ENCODE peak calls at places on chromosomes 11 and 22, in seven cellular contexts. One of them, this sample, is unnamed.

GRCh38 chr11:46222485-46223251 is 54.8 kb upstream of the CREB3L1 start:
- DNase-seq in SK-N-SH: no peak
- DNase-seq in H1: no peak
- DNase-seq in NT2/D1: no peak
- DNase-seq in HCT116: no peak
- DNase-seq in GM12878: no peak
- DNase-seq in K562: no peak
- DNase-seq in this sample: no peak

GRCh38 chr11:120331301-120331966 is 4.8 kb upstream of the ARHGEF12 start:
- DNase-seq in K562: no peak
- DNase-seq in SK-N-SH: no peak
- DNase-seq in H1: no peak
- DNase-seq in HCT116: no peak
- DNase-seq in NT2/D1: no peak
- DNase-seq in GM12878: no peak
- DNase-seq in this sample: no peak

GRCh38 chr11:57763568-57763967 is 2.0 kb downstream of the CTNND1 start:
- DNase-seq in H1: no peak
- DNase-seq in SK-N-SH: peak; percentile 45
- DNase-seq in K562: peak; percentile 54
- DNase-seq in GM12878: no peak
- DNase-seq in HCT116: no peak
- DNase-seq in NT2/D1: no peak
- DNase-seq in this sample: peak; percentile 50

GRCh38 chr11:58575377-58576020 is at the start of gene LPXN:
- DNase-seq in GM12878: no peak
- DNase-seq in NT2/D1: no peak
- DNase-seq in SK-N-SH: no peak
- DNase-seq in H1: no peak
- DNase-seq in HCT116: no peak
- DNase-seq in K562: no peak
- DNase-seq in this sample: no peak

GRCh38 chr11:62680825-62681240 is 2.0 kb upstream of the UBXN1 start:
- DNase-seq in NT2/D1: no peak
- DNase-seq in SK-N-SH: peak; percentile 71
- DNase-seq in HCT116: peak; percentile 67
- DNase-seq in GM12878: no peak
- DNase-seq in K562: peak; percentile 81
- DNase-seq in H1: no peak
- DNase-seq in this sample: peak; percentile 80

GRCh38 chr11:67372993-67373915 is at the start of gene CLCF1:
- DNase-seq in SK-N-SH: peak; percentile 90
- DNase-seq in NT2/D1: no peak
- DNase-seq in K562: peak; percentile 86
- DNase-seq in GM12878: no peak
- DNase-seq in HCT116: no peak
- DNase-seq in H1: no peak
- DNase-seq in this sample: no peak

GRCh38 chr22:35140879-35141745 is 75.2 kb downstream of the ISX start:
- DNase-seq in K562: peak; percentile 57
- DNase-seq in GM12878: no peak
- DNase-seq in H1: peak; percentile 51
- DNase-seq in SK-N-SH: peak; percentile 23
- DNase-seq in HCT116: no peak
- DNase-seq in NT2/D1: no peak
- DNase-seq in this sample: no peak

GRCh38 chr11:32052218-32052617 is 38.7 kb upstream of the RCN1 start:
- DNase-seq in H1: no peak
- DNase-seq in HCT116: peak; percentile 49
- DNase-seq in K562: peak; percentile 64
- DNase-seq in GM12878: no peak
- DNase-seq in SK-N-SH: peak; percentile 43
- DNase-seq in NT2/D1: peak; percentile 8
- DNase-seq in this sample: peak; percentile 18

GRCh38 chr11:108340958-108341357 is 118.1 kb downstream of the ATM start:
- DNase-seq in GM12878: no peak
- DNase-seq in K562: peak; percentile 49
- DNase-seq in H1: peak; percentile 7
- DNase-seq in HCT116: peak; percentile 55
- DNase-seq in SK-N-SH: no peak
- DNase-seq in NT2/D1: peak; percentile 8
- DNase-seq in this sample: peak; percentile 62

GRCh38 chr11:120517390-120518315 is 6.1 kb downstream of the GRIK4 start:
- DNase-seq in NT2/D1: no peak
- DNase-seq in GM12878: no peak
- DNase-seq in HCT116: no peak
- DNase-seq in K562: no peak
- DNase-seq in SK-N-SH: no peak
- DNase-seq in H1: no peak
- DNase-seq in this sample: no peak

GRCh38 chr22:49934891-49935557 is 16.6 kb downstream of the CRELD2 start:
- DNase-seq in NT2/D1: no peak
- DNase-seq in SK-N-SH: peak; percentile 81
- DNase-seq in GM12878: no peak
- DNase-seq in H1: no peak
- DNase-seq in HCT116: no peak
- DNase-seq in K562: peak; percentile 84
- DNase-seq in this sample: no peak

GRCh38 chr11:37712246-37712645 is 1114.2 kb upstream of the RAG2 start:
- DNase-seq in HCT116: no peak
- DNase-seq in GM12878: no peak
- DNase-seq in K562: no peak
- DNase-seq in NT2/D1: peak; percentile 52
- DNase-seq in SK-N-SH: peak; percentile 2
- DNase-seq in H1: peak; percentile 1
- DNase-seq in this sample: no peak

GRCh38 chr11:62928011-62928410 is 6.8 kb upstream of the CHRM1 start:
- DNase-seq in HCT116: no peak
- DNase-seq in GM12878: no peak
- DNase-seq in SK-N-SH: peak; percentile 82
- DNase-seq in K562: no peak
- DNase-seq in H1: no peak
- DNase-seq in NT2/D1: no peak
- DNase-seq in this sample: peak; percentile 16

GRCh38 chr22:44190381-44190976 is 9.8 kb downstream of the PARVG start:
- DNase-seq in K562: no peak
- DNase-seq in SK-N-SH: no peak
- DNase-seq in GM12878: no peak
- DNase-seq in NT2/D1: no peak
- DNase-seq in HCT116: no peak
- DNase-seq in H1: no peak
- DNase-seq in this sample: no peak

GRCh38 chr11:130531061-130531460 is 82.6 kb downstream of the ADAMTS15 start:
- DNase-seq in NT2/D1: no peak
- DNase-seq in H1: no peak
- DNase-seq in K562: no peak
- DNase-seq in HCT116: no peak
- DNase-seq in SK-N-SH: no peak
- DNase-seq in GM12878: no peak
- DNase-seq in this sample: no peak

GRCh38 chr11:8258771-8259170 is 4.9 kb downstream of the LMO1 start:
- DNase-seq in K562: no peak
- DNase-seq in HCT116: no peak
- DNase-seq in H1: no peak
- DNase-seq in SK-N-SH: no peak
- DNase-seq in GM12878: no peak
- DNase-seq in NT2/D1: no peak
- DNase-seq in this sample: no peak

GRCh38 chr11:69233761-69234136 is 60.2 kb upstream of the MYEOV start:
- DNase-seq in GM12878: no peak
- DNase-seq in H1: no peak
- DNase-seq in SK-N-SH: no peak
- DNase-seq in HCT116: no peak
- DNase-seq in NT2/D1: no peak
- DNase-seq in K562: no peak
- DNase-seq in this sample: no peak

GRCh38 chr11:363948-364761 is 5.1 kb upstream of the B4GALNT4 start:
- DNase-seq in H1: peak; percentile 51
- DNase-seq in HCT116: peak; percentile 55
- DNase-seq in K562: no peak
- DNase-seq in NT2/D1: no peak
- DNase-seq in SK-N-SH: peak; percentile 85
- DNase-seq in GM12878: no peak
- DNase-seq in this sample: peak; percentile 62

GRCh38 chr11:102680945-102681344 is 24.6 kb downstream of the MMP27 start:
- DNase-seq in GM12878: no peak
- DNase-seq in HCT116: no peak
- DNase-seq in H1: no peak
- DNase-seq in SK-N-SH: no peak
- DNase-seq in K562: no peak
- DNase-seq in NT2/D1: no peak
- DNase-seq in this sample: no peak

DNA sequence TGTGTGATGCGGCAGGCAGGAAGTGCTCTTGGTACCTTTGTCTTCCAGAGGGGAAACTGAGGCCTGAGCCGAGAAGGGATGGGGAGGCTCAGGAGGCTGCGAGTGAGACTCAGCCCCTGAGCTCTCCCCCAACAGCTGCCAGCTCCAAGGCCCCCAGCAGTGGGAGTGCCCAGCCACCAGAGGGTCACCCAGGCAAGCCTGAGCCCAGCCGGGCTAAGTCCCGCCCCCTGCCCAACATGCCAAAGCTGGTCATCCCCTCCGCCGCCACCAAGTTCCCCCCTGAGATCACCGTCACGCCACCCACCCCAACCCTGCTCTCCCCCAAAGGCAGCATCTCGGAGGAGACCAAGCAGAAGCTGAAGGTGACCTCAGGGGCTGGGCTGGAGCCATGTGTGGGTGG is 3.8 kb upstream of the SUSD2 start:
- DNase-seq in GM12878: no peak
- DNase-seq in SK-N-SH: no peak
- DNase-seq in HCT116: no peak
- DNase-seq in K562: no peak
- DNase-seq in NT2/D1: no peak
- DNase-seq in H1: no peak
- DNase-seq in this sample: no peak
- TF ChIP-seq YY1 in GM12878: no peak
- TF ChIP-seq YY1 in SK-N-SH: no peak
- TF ChIP-seq YY1 in HCT116: no peak
- TF ChIP-seq YY1 in K562: no peak
- TF ChIP-seq YY1 in NT2/D1: no peak
- TF ChIP-seq YY1 in H1: no peak
- TF ChIP-seq YY1 in this sample: no peak

DNA sequence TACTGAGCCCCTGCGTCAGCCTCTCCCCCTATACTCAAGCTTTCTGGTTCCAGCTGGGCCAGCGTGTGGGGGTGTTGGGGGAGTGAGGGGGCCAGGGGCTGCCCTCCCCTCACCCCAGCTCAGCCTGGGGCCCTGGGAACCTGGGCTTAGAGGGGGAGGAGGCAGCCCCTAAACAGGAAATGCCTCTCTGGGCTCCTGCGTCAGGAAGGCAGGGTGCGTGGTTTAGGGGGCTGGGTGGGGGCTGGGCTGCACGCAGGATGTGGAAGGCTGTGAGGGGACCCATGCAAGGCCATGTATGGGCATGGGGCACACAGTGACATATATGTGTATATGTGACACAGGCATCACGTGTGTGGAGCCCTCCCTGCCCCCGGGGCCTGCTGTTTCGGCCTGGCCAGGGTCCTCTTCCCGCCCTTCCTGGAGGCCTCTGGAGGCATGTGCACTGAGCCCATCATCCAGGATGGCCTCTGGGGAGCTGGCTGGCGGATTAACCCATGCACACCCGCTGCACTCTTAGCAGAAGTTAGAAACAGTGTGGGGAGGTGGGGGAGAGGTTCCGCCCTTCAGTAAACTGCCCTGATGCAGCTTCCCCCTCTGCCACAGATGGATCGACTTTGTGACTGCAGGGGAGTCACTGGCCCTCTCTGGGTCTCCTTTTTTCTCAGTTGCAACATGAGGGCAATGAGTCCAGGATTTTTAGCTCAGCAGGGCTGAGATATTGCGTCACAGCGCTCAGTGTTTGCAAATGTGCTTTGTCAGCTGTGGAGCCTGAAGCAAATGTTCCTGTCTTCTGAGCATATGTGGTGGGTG is 1.1 kb upstream of the CD248 start:
- DNase-seq in SK-N-SH: peak; percentile 69
- DNase-seq in HCT116: no peak
- DNase-seq in K562: no peak
- DNase-seq in NT2/D1: no peak
- DNase-seq in GM12878: no peak
- DNase-seq in H1: no peak
- DNase-seq in this sample: peak; percentile 70
- TF ChIP-seq YY1 in SK-N-SH: no peak
- TF ChIP-seq YY1 in HCT116: no peak
- TF ChIP-seq YY1 in K562: no peak
- TF ChIP-seq YY1 in NT2/D1: no peak
- TF ChIP-seq YY1 in GM12878: no peak
- TF ChIP-seq YY1 in H1: no peak
- TF ChIP-seq YY1 in this sample: no peak

DNA sequence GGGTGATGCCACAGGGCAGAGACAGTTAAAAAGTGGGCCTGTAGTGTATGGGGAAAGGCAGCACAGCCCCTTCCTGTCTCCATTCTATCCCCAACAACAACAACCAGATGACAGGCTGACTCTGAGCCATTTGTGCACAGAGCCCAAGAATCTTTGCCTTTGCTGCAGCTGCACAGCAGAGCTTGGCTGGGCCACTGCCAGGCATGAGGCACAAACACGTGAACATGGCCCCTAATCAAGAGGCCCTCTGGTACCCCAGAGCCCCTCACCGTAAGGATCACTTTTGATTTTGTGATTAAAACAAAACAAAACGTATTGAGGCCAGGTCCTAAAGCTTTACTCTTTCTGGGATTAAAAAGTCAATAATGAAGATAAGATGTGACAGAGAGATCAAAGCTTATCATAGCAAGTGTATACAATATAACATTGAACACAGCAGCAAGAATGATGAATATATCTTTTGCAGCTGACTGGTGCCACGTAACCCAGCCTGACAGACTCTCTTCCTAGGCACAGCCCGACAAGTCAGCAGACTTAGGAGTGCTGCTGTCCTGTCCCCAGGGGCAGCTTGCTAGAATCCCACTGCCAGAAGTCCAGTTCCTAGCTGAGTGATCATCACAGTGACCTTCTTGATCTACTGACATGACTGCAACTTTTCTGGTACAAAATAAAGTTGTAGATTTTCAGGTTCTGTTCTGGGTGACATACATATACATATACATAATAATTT is 117.8 kb downstream of the SERGEF start:
- DNase-seq in NT2/D1: no peak
- DNase-seq in SK-N-SH: peak; percentile 36
- DNase-seq in GM12878: no peak
- DNase-seq in K562: no peak
- DNase-seq in H1: no peak
- DNase-seq in HCT116: no peak
- DNase-seq in this sample: no peak
- TF ChIP-seq YY1 in NT2/D1: no peak
- TF ChIP-seq YY1 in SK-N-SH: no peak
- TF ChIP-seq YY1 in GM12878: no peak
- TF ChIP-seq YY1 in K562: no peak
- TF ChIP-seq YY1 in H1: no peak
- TF ChIP-seq YY1 in HCT116: no peak
- TF ChIP-seq YY1 in this sample: no peak

DNA sequence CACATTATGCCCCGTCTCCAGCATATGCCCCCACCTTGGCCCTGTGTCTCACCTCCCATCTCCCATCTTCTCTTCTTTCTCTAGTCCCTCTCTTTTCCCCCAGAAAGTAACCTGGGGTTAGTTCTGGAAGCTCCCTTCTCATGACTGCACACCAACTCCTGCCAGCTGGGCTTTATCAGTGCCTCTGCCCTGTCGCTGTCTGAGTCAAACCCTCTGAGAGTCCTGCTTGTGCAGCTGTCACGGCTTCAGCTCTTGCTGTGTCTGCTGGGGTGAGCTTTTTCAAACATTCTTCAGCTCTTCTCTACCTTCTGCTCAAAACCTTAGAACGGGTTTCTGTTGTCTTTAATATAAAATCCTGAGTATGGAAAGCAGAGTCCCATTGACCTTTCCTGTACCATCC is 304.5 kb upstream of the B3GAT1 start:
- DNase-seq in GM12878: no peak
- DNase-seq in H1: no peak
- DNase-seq in HCT116: no peak
- DNase-seq in NT2/D1: no peak
- DNase-seq in K562: no peak
- DNase-seq in SK-N-SH: no peak
- DNase-seq in this sample: no peak
- TF ChIP-seq YY1 in GM12878: no peak
- TF ChIP-seq YY1 in H1: no peak
- TF ChIP-seq YY1 in HCT116: no peak
- TF ChIP-seq YY1 in NT2/D1: no peak
- TF ChIP-seq YY1 in K562: no peak
- TF ChIP-seq YY1 in SK-N-SH: no peak
- TF ChIP-seq YY1 in this sample: no peak

This sample was measured in HepG2.